ENCODE peak calls at places on chromosomes 12 and 14, in ten cellular contexts. S, I, C, H, A, R, O, J, V and U are unnamed samples.
A peak's percentile ranks its signal among the peaks of the same experiment; 100 is the strongest.

GRCh38 chr12:80101126-80101525 is 1.8 kb downstream of the OTOGL start:
- DNase-seq in S (no peak), I (no peak), C (peak; percentile 61), H (no peak), A (peak; percentile 42), R (no peak), O (no peak), J (no peak), V (no peak), U (no peak)

GRCh38 chr14:91354221-91354916 is 63.3 kb downstream of the CCDC88C start:
- DNase-seq in S (no peak), I (no peak), C (no peak), H (no peak), A (no peak), R (no peak), O (no peak), J (no peak), V (no peak), U (no peak)

GRCh38 chr12:66004922-66005703 is 125.4 kb downstream of the LLPH start:
- DNase-seq in S (no peak), I (no peak), C (no peak), H (no peak), A (no peak), R (no peak), O (no peak), J (no peak), V (no peak), U (no peak)

GRCh38 chr14:81390706-81391105 is 9.4 kb downstream of the STON2 start:
- DNase-seq in S (no peak), I (no peak), C (no peak), H (no peak), A (no peak), R (no peak), O (no peak), J (no peak), V (no peak), U (no peak)

GRCh38 chr14:90280096-90280495 is 23.7 kb downstream of the PSMC1 start:
- DNase-seq in S (no peak), I (no peak), C (no peak), H (no peak), A (no peak), R (no peak), O (no peak), J (no peak), V (no peak), U (no peak)

GRCh38 chr12:99996095-99996494 is 11.4 kb upstream of the ANKS1B start:
- DNase-seq in S (no peak), I (no peak), C (no peak), H (no peak), A (no peak), R (no peak), O (no peak), J (no peak), V (no peak), U (no peak)

GRCh38 chr12:114826233-114826632 is 142.3 kb upstream of the TBX3 start:
- DNase-seq in S (no peak), I (no peak), C (no peak), H (no peak), A (no peak), R (no peak), O (no peak), J (no peak), V (no peak), U (no peak)

GRCh38 chr12:30925607-30926242 is 823 bp upstream of the TSPAN11 start:
- DNase-seq in S (no peak), I (no peak), C (peak; percentile 30), H (no peak), A (no peak), R (no peak), O (no peak), J (no peak), V (peak; percentile 37), U (no peak)

GRCh38 chr12:90076851-90077319 is 368.2 kb upstream of the ATP2B1 start:
- DNase-seq in S (no peak), I (no peak), C (no peak), H (no peak), A (no peak), R (no peak), O (no peak), J (no peak), V (no peak), U (no peak)

GRCh38 chr12:132471011-132471857 is 18.7 kb upstream of the FBRSL1 start:
- DNase-seq in S (no peak), I (no peak), C (no peak), H (no peak), A (no peak), R (no peak), O (no peak), J (no peak), V (no peak), U (no peak)

GRCh38 chr14:23364164-23364571 is 804 bp downstream of the EFS start:
- DNase-seq in S (no peak), I (no peak), C (no peak), H (peak; percentile 55), A (no peak), R (no peak), O (peak; percentile 63), J (no peak), V (peak; percentile 70), U (no peak)

GRCh38 chr12:92721130-92721529 is 18.3 kb downstream of the PLEKHG7 start:
- DNase-seq in S (no peak), I (no peak), C (peak; percentile 70), H (no peak), A (no peak), R (no peak), O (no peak), J (no peak), V (no peak), U (no peak)

GRCh38 chr12:3313066-3313465 is 177.9 kb upstream of the PRMT8 start:
- DNase-seq in S (peak; percentile 57), I (no peak), C (peak; percentile 77), H (peak; percentile 14), A (peak; percentile 38), R (no peak), O (no peak), J (no peak), V (no peak), U (no peak)

GRCh38 chr14:55697358-55697985 is 117.5 kb downstream of the KTN1 start:
- DNase-seq in S (no peak), I (no peak), C (peak; percentile 90), H (no peak), A (no peak), R (no peak), O (no peak), J (no peak), V (no peak), U (no peak)

GRCh38 chr12:6229823-6230222 is 29.6 kb downstream of the CD9 start:
- DNase-seq in S (peak; percentile 90), I (peak; percentile 57), C (peak; percentile 46), H (peak; percentile 39), A (no peak), R (no peak), O (peak; percentile 84), J (no peak), V (no peak), U (peak; percentile 65)

GRCh38 chr12:130053641-130054040 is 108.6 kb upstream of the FZD10 start:
- DNase-seq in S (no peak), I (no peak), C (no peak), H (no peak), A (no peak), R (no peak), O (peak; percentile 52), J (no peak), V (peak; percentile 67), U (no peak)

GRCh38 chr14:24080888-24081738 is 9.8 kb downstream of the CPNE6 start:
- DNase-seq in S (no peak), I (no peak), C (peak; percentile 35), H (peak; percentile 71), A (no peak), R (peak; percentile 67), O (peak; percentile 61), J (peak; percentile 91), V (peak; percentile 79), U (peak; percentile 82)

GRCh38 chr12:127509066-127509778 is 757.7 kb upstream of the TMEM132C start:
- DNase-seq in S (peak; percentile 45), I (peak; percentile 77), C (peak; percentile 19), H (no peak), A (no peak), R (no peak), O (no peak), J (no peak), V (no peak), U (no peak)

GRCh38 chr14:58815046-58815701 is 177.4 kb downstream of the DACT1 start:
- DNase-seq in S (no peak), I (peak; percentile 48), C (peak; percentile 79), H (no peak), A (no peak), R (no peak), O (no peak), J (no peak), V (no peak), U (no peak)